ENCODE peak calls at places on chromosomes 5 and 9, in six cellular contexts. One of them, this sample, is unnamed.
A peak's percentile ranks its signal among the peaks of the same experiment; 100 is the strongest.

GRCh38 chr5:1506242-1507015 is 17.3 kb downstream of the LPCAT1 start:
- DNase-seq in GOT3: no peak
- DNase-seq in ecto neural progenitor cell: no peak
- DNase-seq in lower leg skin: no peak
- DNase-seq in GF-D8: no peak
- DNase-seq in AML-193: no peak
- DNase-seq in this sample: no peak

GRCh38 chr9:72912476-72913381 is 40.1 kb downstream of the ALDH1A1 start:
- DNase-seq in lower leg skin: no peak
- DNase-seq in GOT3: no peak
- DNase-seq in ecto neural progenitor cell: no peak
- DNase-seq in AML-193: no peak
- DNase-seq in GF-D8: no peak
- DNase-seq in this sample: no peak

GRCh38 chr5:30099634-30100033 is 1093.9 kb upstream of the CDH6 start:
- DNase-seq in AML-193: no peak
- DNase-seq in ecto neural progenitor cell: no peak
- DNase-seq in GF-D8: no peak
- DNase-seq in GOT3: no peak
- DNase-seq in lower leg skin: no peak
- DNase-seq in this sample: no peak

GRCh38 chr9:88258587-88258986 is 120.3 kb upstream of the SPATA31C2 start:
- DNase-seq in AML-193: no peak
- DNase-seq in lower leg skin: no peak
- DNase-seq in GOT3: no peak
- DNase-seq in GF-D8: no peak
- DNase-seq in ecto neural progenitor cell: no peak
- DNase-seq in this sample: no peak

GRCh38 chr9:12708562-12709298 is 15.5 kb downstream of the TYRP1 start:
- DNase-seq in ecto neural progenitor cell: no peak
- DNase-seq in lower leg skin: no peak
- DNase-seq in AML-193: no peak
- DNase-seq in GOT3: no peak
- DNase-seq in GF-D8: no peak
- DNase-seq in this sample: no peak

GRCh38 chr9:88809371-88809770 is 181.9 kb upstream of the S1PR3 start:
- DNase-seq in GOT3: no peak
- DNase-seq in GF-D8: no peak
- DNase-seq in lower leg skin: peak; percentile 26
- DNase-seq in ecto neural progenitor cell: peak; percentile 13
- DNase-seq in AML-193: no peak
- DNase-seq in this sample: no peak

GRCh38 chr5:102958481-102959011 is 161.4 kb downstream of the GIN1 start:
- DNase-seq in lower leg skin: no peak
- DNase-seq in AML-193: no peak
- DNase-seq in GOT3: no peak
- DNase-seq in ecto neural progenitor cell: no peak
- DNase-seq in GF-D8: no peak
- DNase-seq in this sample: no peak

GRCh38 chr9:77912895-77913693 is 118.5 kb downstream of the GNAQ start:
- DNase-seq in ecto neural progenitor cell: no peak
- DNase-seq in lower leg skin: no peak
- DNase-seq in GF-D8: no peak
- DNase-seq in GOT3: no peak
- DNase-seq in AML-193: peak; percentile 25
- DNase-seq in this sample: no peak

GRCh38 chr9:123867971-123868370 is 62.0 kb downstream of the DENND1A start:
- DNase-seq in lower leg skin: no peak
- DNase-seq in GF-D8: no peak
- DNase-seq in GOT3: no peak
- DNase-seq in ecto neural progenitor cell: no peak
- DNase-seq in AML-193: no peak
- DNase-seq in this sample: no peak

GRCh38 chr9:133677126-133678010 is 41.2 kb downstream of the DBH start:
- DNase-seq in AML-193: no peak
- DNase-seq in ecto neural progenitor cell: no peak
- DNase-seq in lower leg skin: no peak
- DNase-seq in GF-D8: no peak
- DNase-seq in GOT3: no peak
- DNase-seq in this sample: no peak

GRCh38 chr9:117286245-117286644 is 128.6 kb downstream of the ASTN2 start:
- DNase-seq in AML-193: no peak
- DNase-seq in GF-D8: no peak
- DNase-seq in GOT3: no peak
- DNase-seq in lower leg skin: no peak
- DNase-seq in ecto neural progenitor cell: no peak
- DNase-seq in this sample: no peak

GRCh38 chr9:137301086-137301947 is 754 bp downstream of the NRARP start:
- DNase-seq in ecto neural progenitor cell: peak; percentile 85
- DNase-seq in GF-D8: no peak
- DNase-seq in lower leg skin: peak; percentile 85
- DNase-seq in AML-193: no peak
- DNase-seq in GOT3: no peak
- DNase-seq in this sample: no peak

GRCh38 chr9:110744753-110745522 is 76.3 kb downstream of the MUSK start:
- DNase-seq in lower leg skin: no peak
- DNase-seq in AML-193: no peak
- DNase-seq in GOT3: no peak
- DNase-seq in GF-D8: no peak
- DNase-seq in ecto neural progenitor cell: no peak
- DNase-seq in this sample: peak; percentile 56

GRCh38 chr9:114413909-114414308 is 26.1 kb upstream of the AKNA start:
- DNase-seq in GF-D8: no peak
- DNase-seq in AML-193: no peak
- DNase-seq in ecto neural progenitor cell: no peak
- DNase-seq in lower leg skin: no peak
- DNase-seq in GOT3: no peak
- DNase-seq in this sample: no peak

GRCh38 chr9:87569008-87569908 is 71.6 kb downstream of the DAPK1 start:
- DNase-seq in GOT3: no peak
- DNase-seq in AML-193: no peak
- DNase-seq in lower leg skin: no peak
- DNase-seq in GF-D8: no peak
- DNase-seq in ecto neural progenitor cell: no peak
- DNase-seq in this sample: no peak

GRCh38 chr5:89437450-89438435 is 554.8 kb upstream of the MEF2C start:
- DNase-seq in ecto neural progenitor cell: no peak
- DNase-seq in GF-D8: no peak
- DNase-seq in AML-193: no peak
- DNase-seq in lower leg skin: no peak
- DNase-seq in GOT3: no peak
- DNase-seq in this sample: no peak

GRCh38 chr9:91786132-91786896 is 163.7 kb downstream of the ROR2 start:
- DNase-seq in GOT3: no peak
- DNase-seq in lower leg skin: peak; percentile 17
- DNase-seq in GF-D8: no peak
- DNase-seq in AML-193: no peak
- DNase-seq in ecto neural progenitor cell: peak; percentile 29
- DNase-seq in this sample: no peak

GRCh38 chr9:96256800-96257199 is 45.2 kb downstream of the HSD17B3 start:
- DNase-seq in AML-193: no peak
- DNase-seq in GOT3: no peak
- DNase-seq in GF-D8: peak; percentile 33
- DNase-seq in lower leg skin: no peak
- DNase-seq in ecto neural progenitor cell: no peak
- DNase-seq in this sample: no peak

GRCh38 chr9:7147136-7148090 is 389.6 kb downstream of the KDM4C start:
- DNase-seq in lower leg skin: no peak
- DNase-seq in GF-D8: no peak
- DNase-seq in AML-193: no peak
- DNase-seq in ecto neural progenitor cell: no peak
- DNase-seq in GOT3: no peak
- DNase-seq in this sample: peak; percentile 82

GRCh38 chr5:159135896-159136531 is 36.3 kb upstream of the EBF1 start:
- DNase-seq in ecto neural progenitor cell: no peak
- DNase-seq in lower leg skin: no peak
- DNase-seq in AML-193: no peak
- DNase-seq in GF-D8: no peak
- DNase-seq in GOT3: peak; percentile 32
- DNase-seq in this sample: no peak

GRCh38 chr9:38066907-38067610 is 2.0 kb downstream of the SHB start:
- DNase-seq in AML-193: no peak
- DNase-seq in GF-D8: no peak
- DNase-seq in lower leg skin: peak; percentile 93
- DNase-seq in ecto neural progenitor cell: no peak
- DNase-seq in GOT3: no peak
- DNase-seq in this sample: peak; percentile 40

GRCh38 chr5:38013107-38013506 is 173.3 kb upstream of the GDNF start:
- DNase-seq in lower leg skin: no peak
- DNase-seq in GOT3: no peak
- DNase-seq in ecto neural progenitor cell: no peak
- DNase-seq in GF-D8: no peak
- DNase-seq in AML-193: no peak
- DNase-seq in this sample: no peak

GRCh38 chr9:104772707-104773106 is 8.8 kb downstream of the NIPSNAP3B start:
- DNase-seq in ecto neural progenitor cell: no peak
- DNase-seq in GF-D8: peak; percentile 49
- DNase-seq in AML-193: no peak
- DNase-seq in GOT3: no peak
- DNase-seq in lower leg skin: no peak
- DNase-seq in this sample: peak; percentile 46

GRCh38 chr5:149375434-149375833 is 3.7 kb downstream of the IL17B start:
- DNase-seq in GOT3: no peak
- DNase-seq in AML-193: no peak
- DNase-seq in GF-D8: no peak
- DNase-seq in lower leg skin: peak; percentile 62
- DNase-seq in ecto neural progenitor cell: no peak
- DNase-seq in this sample: no peak

GRCh38 chr5:3456121-3456681 is 139.4 kb upstream of the IRX1 start:
- DNase-seq in AML-193: no peak
- DNase-seq in GF-D8: no peak
- DNase-seq in GOT3: no peak
- DNase-seq in lower leg skin: no peak
- DNase-seq in ecto neural progenitor cell: no peak
- DNase-seq in this sample: no peak

GRCh38 chr5:93062548-93062947 is 518.5 kb downstream of the NR2F1-AS1 start:
- DNase-seq in ecto neural progenitor cell: no peak
- DNase-seq in AML-193: peak; percentile 9
- DNase-seq in lower leg skin: no peak
- DNase-seq in GOT3: no peak
- DNase-seq in GF-D8: no peak
- DNase-seq in this sample: no peak

GRCh38 chr9:120715331-120715924 is 1.2 kb upstream of the MEGF9 start:
- DNase-seq in AML-193: no peak
- DNase-seq in GOT3: no peak
- DNase-seq in ecto neural progenitor cell: peak; percentile 79
- DNase-seq in lower leg skin: peak; percentile 94
- DNase-seq in GF-D8: no peak
- DNase-seq in this sample: peak; percentile 32

GRCh38 chr9:126773004-126773607 is 31.7 kb upstream of the ZBTB43 start:
- DNase-seq in GOT3: no peak
- DNase-seq in AML-193: no peak
- DNase-seq in GF-D8: no peak
- DNase-seq in ecto neural progenitor cell: no peak
- DNase-seq in lower leg skin: peak; percentile 53
- DNase-seq in this sample: no peak

GRCh38 chr5:39249560-39250274 is 30.4 kb upstream of the FYB1 start:
- DNase-seq in GOT3: no peak
- DNase-seq in AML-193: no peak
- DNase-seq in lower leg skin: no peak
- DNase-seq in GF-D8: no peak
- DNase-seq in ecto neural progenitor cell: no peak
- DNase-seq in this sample: no peak